ENCODE peak calls at places on chromosome 19, in four cellular contexts. Z is ovary, E is PC-3, U is fibroblast of lung. Y is an unnamed sample.

GRCh38 chr19:3721131-3721899 is 13.1 kb downstream of the TJP3 start:
- DNase-seq in Z (peak; percentile 56), E (peak; percentile 92), U (peak; percentile 80), Y (peak; percentile 63)

GRCh38 chr19:36719687-36720556 is 32.5 kb downstream of the ZNF567 start:
- DNase-seq in Z (no peak), E (no peak), U (peak; percentile 11), Y (no peak)

GRCh38 chr19:11256189-11256588 is 6.1 kb downstream of the DOCK6 start:
- DNase-seq in Z (peak; percentile 83), E (no peak), U (no peak), Y (no peak)

GRCh38 chr19:5118026-5118425 is 149.1 kb downstream of the KDM4B start:
- DNase-seq in Z (no peak), E (no peak), U (no peak), Y (no peak)

GRCh38 chr19:50497030-50497420 is 14.0 kb downstream of the JOSD2 start:
- DNase-seq in Z (no peak), E (no peak), U (no peak), Y (no peak)

GRCh38 chr19:46193678-46194077 is 35.9 kb upstream of the IGFL1 start:
- DNase-seq in Z (no peak), E (no peak), U (no peak), Y (no peak)

GRCh38 chr19:2494447-2495129 is 18.7 kb downstream of the GADD45B start:
- DNase-seq in Z (peak; percentile 66), E (peak; percentile 61), U (peak; percentile 77), Y (no peak)

GRCh38 chr19:5407356-5407755 is 47.9 kb upstream of the ZNRF4 start:
- DNase-seq in Z (no peak), E (peak; percentile 35), U (peak; percentile 12), Y (no peak)

GRCh38 chr19:5017235-5017634 is 48.3 kb downstream of the KDM4B start:
- DNase-seq in Z (no peak), E (no peak), U (no peak), Y (no peak)

GRCh38 chr19:50427997-50428425 is 4.7 kb upstream of the MYBPC2 start:
- DNase-seq in Z (peak; percentile 90), E (no peak), U (peak; percentile 76), Y (peak; percentile 37)

GRCh38 chr19:40599331-40600085 is 1.7 kb upstream of the LTBP4 start:
- DNase-seq in Z (peak; percentile 56), E (peak; percentile 7), U (no peak), Y (no peak)

GRCh38 chr19:32318884-32319520 is 26.4 kb upstream of the ZNF507 start:
- DNase-seq in Z (no peak), E (peak; percentile 23), U (no peak), Y (no peak)

GRCh38 chr19:7545295-7545694 is 9.8 kb downstream of the PNPLA6 start:
- DNase-seq in Z (no peak), E (no peak), U (no peak), Y (no peak)

GRCh38 chr19:7944177-7944761 is 803 bp upstream of the TIMM44 start:
- DNase-seq in Z (peak; percentile 82), E (peak; percentile 97), U (peak; percentile 76), Y (peak; percentile 91)

GRCh38 chr19:29326849-29327840 is 114.2 kb upstream of the UQCRFS1 start:
- DNase-seq in Z (no peak), E (no peak), U (no peak), Y (no peak)

GRCh38 chr19:597406-598315 is 8.0 kb downstream of the HCN2 start:
- DNase-seq in Z (no peak), E (no peak), U (no peak), Y (no peak)

GRCh38 chr19:6273701-6274601 is 5.8 kb downstream of the MLLT1 start:
- DNase-seq in Z (peak; percentile 76), E (peak; percentile 95), U (peak; percentile 91), Y (peak; percentile 88)

GRCh38 chr19:10812196-10812595 is 23.8 kb downstream of the TMED1 start:
- DNase-seq in Z (no peak), E (no peak), U (no peak), Y (no peak)

GRCh38 chr19:2775556-2776430 is 7.3 kb downstream of the SGTA start:
- DNase-seq in Z (no peak), E (no peak), U (peak; percentile 73), Y (peak; percentile 71)

GRCh38 chr19:3506384-3507340 is 551 bp downstream of the FZR1 start:
- DNase-seq in Z (no peak), E (peak; percentile 7), U (no peak), Y (no peak)

GRCh38 chr19:19514881-19515763 is at the start of gene TSSK6:
- DNase-seq in Z (peak; percentile 37), E (peak; percentile 20), U (no peak), Y (no peak)

GRCh38 chr19:2415281-2415972 is 12.0 kb downstream of the TIMM13 start:
- DNase-seq in Z (no peak), E (no peak), U (no peak), Y (no peak)

GRCh38 chr19:42407085-42407815 is 17.2 kb upstream of the CNFN start:
- DNase-seq in Z (no peak), E (no peak), U (no peak), Y (no peak)

GRCh38 chr19:45913874-45914830 is at the start of gene NANOS2:
- DNase-seq in Z (no peak), E (peak; percentile 13), U (no peak), Y (peak; percentile 48)

GRCh38 chr19:2428027-2428690 is 773 bp upstream of the TIMM13 start:
- DNase-seq in Z (no peak), E (no peak), U (peak; percentile 24), Y (peak; percentile 15)

GRCh38 chr19:54151362-54152035 is 8.0 kb downstream of the LENG1 start:
- DNase-seq in Z (no peak), E (no peak), U (no peak), Y (no peak)

GRCh38 chr19:4720037-4720700 is 3.5 kb downstream of the DPP9 start:
- DNase-seq in Z (no peak), E (no peak), U (no peak), Y (no peak)

GRCh38 chr19:10812902-10813404 is 23.1 kb downstream of the TMED1 start:
- DNase-seq in Z (no peak), E (peak; percentile 64), U (peak; percentile 96), Y (peak; percentile 95)

GRCh38 chr19:4036576-4037300 is 29.2 kb downstream of the PIAS4 start:
- DNase-seq in Z (no peak), E (no peak), U (no peak), Y (no peak)

GRCh38 chr19:11422163-11423068 is 3.3 kb upstream of the RGL3 start:
- DNase-seq in Z (peak; percentile 48), E (no peak), U (peak; percentile 17), Y (no peak)

GRCh38 chr19:13339869-13340268 is 166.4 kb downstream of the CACNA1A start:
- DNase-seq in Z (no peak), E (no peak), U (no peak), Y (no peak)

GRCh38 chr19:17069249-17069648 is 6.0 kb downstream of the HAUS8 start:
- DNase-seq in Z (no peak), E (no peak), U (no peak), Y (no peak)

GRCh38 chr19:40190891-40191835 is at the start of gene MAP3K10:
- DNase-seq in Z (peak; percentile 63), E (peak; percentile 61), U (peak; percentile 67), Y (peak; percentile 83)

GRCh38 chr19:5354403-5354802 is 13.8 kb upstream of the PTPRS start:
- DNase-seq in Z (no peak), E (peak; percentile 29), U (no peak), Y (no peak)

GRCh38 chr19:55249841-55250240 is 9.0 kb downstream of the PPP6R1 start:
- DNase-seq in Z (no peak), E (no peak), U (no peak), Y (no peak)

GRCh38 chr19:13029893-13030292 is 34.6 kb downstream of the NFIX start:
- DNase-seq in Z (no peak), E (peak; percentile 50), U (no peak), Y (peak; percentile 54)

GRCh38 chr19:45074744-45075143 is 1.5 kb downstream of the ZNF296 start:
- DNase-seq in Z (no peak), E (no peak), U (no peak), Y (no peak)

GRCh38 chr19:50025794-50026549 is at the start of gene ZNF473:
- DNase-seq in Z (peak; percentile 92), E (peak; percentile 97), U (peak; percentile 94), Y (peak; percentile 97)

GRCh38 chr19:46678110-46678732 is 17.2 kb upstream of the DACT3 start:
- DNase-seq in Z (no peak), E (peak; percentile 7), U (no peak), Y (peak; percentile 36)

DNA sequence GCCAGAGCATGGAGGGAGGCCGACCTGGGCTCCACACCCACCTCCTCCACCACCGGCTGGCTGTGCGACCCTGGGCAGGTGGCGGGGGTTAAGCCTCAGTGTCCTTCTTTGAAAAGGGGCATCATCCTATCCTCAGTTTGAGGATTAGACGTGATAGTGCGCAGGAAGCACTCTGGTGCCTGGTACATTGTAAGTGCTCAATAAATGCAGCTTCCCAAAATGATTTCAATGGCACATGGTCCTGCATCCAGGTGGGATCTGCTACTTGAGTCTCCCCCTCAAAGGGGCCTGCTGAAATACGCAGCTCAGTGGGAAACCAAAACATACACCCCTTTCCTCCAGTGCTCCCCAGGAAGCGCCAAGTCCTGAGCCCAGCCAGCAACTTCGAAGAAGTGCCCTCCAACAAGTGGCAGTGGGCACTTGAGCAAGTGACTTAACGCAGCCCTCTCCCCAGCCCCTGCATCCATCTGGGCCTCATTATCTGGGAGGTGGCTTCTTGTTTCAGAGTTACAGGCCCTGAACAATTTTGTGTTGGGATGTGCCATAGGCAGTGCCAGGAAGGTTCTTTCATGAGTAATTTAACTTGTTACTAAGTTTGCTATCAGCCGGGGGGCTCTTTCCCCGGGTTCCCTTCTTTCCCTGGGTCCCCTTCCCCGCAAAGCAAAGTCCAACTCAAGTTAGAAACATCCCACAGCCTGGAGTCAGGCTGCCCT is 17.9 kb downstream of the ACTN4 start:
- DNase-seq in Z (no peak), E (no peak), U (no peak), Y (no peak)
- H3K9me3 ChIP-seq in Z (no peaks in the 10 kb centered on the region), E (no peaks in the 10 kb centered on the region), U (no peaks in the 10 kb centered on the region), Y (no peaks in the 10 kb centered on the region)

GRCh38 chr19:43908659-43909058 is 26.4 kb downstream of the ZNF45 start:
- DNase-seq in Z (no peak), E (no peak), U (no peak), Y (no peak)
- H3K9me3 ChIP-seq in Z (peaks cover 12% of the 10 kb centered on the region), E (peaks cover 4% of the 10 kb centered on the region), U (peaks cover 3% of the 10 kb centered on the region), Y (peaks cover 34% of the 10 kb centered on the region)

DNA sequence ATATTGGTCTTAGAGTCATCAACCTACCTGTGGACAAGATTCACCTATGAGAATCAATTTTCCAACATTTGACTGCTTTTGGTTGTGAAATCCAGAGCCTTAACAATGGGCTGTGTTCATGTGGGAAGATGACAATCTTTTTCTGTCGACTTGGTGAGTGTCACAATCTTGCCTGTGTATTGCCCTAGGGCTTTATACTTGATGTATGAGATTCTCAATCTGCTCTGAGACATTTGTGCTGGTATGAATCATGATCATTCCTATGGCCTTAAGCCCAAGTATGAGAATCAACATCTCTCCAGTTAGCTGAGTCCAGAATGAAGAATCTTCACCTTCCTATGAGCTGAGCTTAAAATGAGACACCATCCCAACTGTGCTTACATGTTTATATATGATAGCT is 68.7 kb downstream of the ZNF726 start:
- DNase-seq in Z (no peak), E (peak; percentile 10), U (no peak), Y (no peak)
- H3K9me3 ChIP-seq in Z (no peaks in the 10 kb centered on the region), E (no peaks in the 10 kb centered on the region), U (no peaks in the 10 kb centered on the region), Y (no peaks in the 10 kb centered on the region)

GRCh38 chr19:9566729-9567128 is 17.6 kb downstream of the ZNF121 start:
- DNase-seq in Z (no peak), E (no peak), U (no peak), Y (no peak)
- H3K9me3 ChIP-seq in Z (peaks cover 24% of the 10 kb centered on the region), E (peaks cover 87% of the 10 kb centered on the region), U (peaks cover 18% of the 10 kb centered on the region), Y (peaks cover 93% of the 10 kb centered on the region)

GRCh38 chr19:9353011-9353410 is 9.8 kb upstream of the ZNF177 start:
- DNase-seq in Z (no peak), E (peak; percentile 16), U (no peak), Y (no peak)
- H3K9me3 ChIP-seq in Z (peaks cover 21% of the 10 kb centered on the region), E (peaks cover 61% of the 10 kb centered on the region), U (no peaks in the 10 kb centered on the region), Y (peaks cover 39% of the 10 kb centered on the region)